ENCODE peak calls at places on chromosomes 3 and 15, in four cellular contexts. Z is CD8-positive, alpha-beta T cell; T is ELF-1; O is substantia nigra. A is an unnamed sample.

GRCh38 chr3:13782501-13782900 is 97.4 kb downstream of the WNT7A start:
- DNase-seq in Z (no peak), O (no peak), T (no peak), A (no peak)

GRCh38 chr15:68641376-68641775 is 62.6 kb downstream of the CORO2B start:
- DNase-seq in Z (no peak), O (no peak), T (no peak), A (no peak)

GRCh38 chr15:52349062-52349700 is 53.6 kb upstream of the MYO5C start:
- DNase-seq in T (no peak), Z (no peak), O (no peak), A (no peak)

GRCh38 chr3:48013288-48013980 is 2.8 kb downstream of the MAP4 start:
- DNase-seq in Z (no peak), O (no peak), T (peak; percentile 44), A (no peak)

GRCh38 chr15:64686130-64686735 is 89.2 kb downstream of the RBPMS2 start:
- DNase-seq in Z (no peak), T (peak; percentile 41), O (no peak), A (peak; percentile 87)

GRCh38 chr3:125163739-125164601 is 48.6 kb downstream of the SLC12A8 start:
- DNase-seq in Z (no peak), O (no peak), T (peak; percentile 63), A (peak; percentile 75)

GRCh38 chr3:39090922-39091321 is 16.5 kb downstream of the GORASP1 start:
- DNase-seq in Z (no peak), O (no peak), T (no peak), A (no peak)

GRCh38 chr3:118987466-118987865 is 47.2 kb downstream of the IGSF11 start:
- DNase-seq in O (peak; percentile 76), T (no peak), Z (no peak), A (no peak)

GRCh38 chr3:30273304-30274072 is 332.9 kb upstream of the TGFBR2 start:
- DNase-seq in Z (no peak), O (no peak), T (no peak), A (no peak)

GRCh38 chr3:183699238-183699947 is 1.8 kb downstream of the YEATS2 start:
- DNase-seq in O (no peak), Z (no peak), T (peak; percentile 57), A (peak; percentile 35)

GRCh38 chr3:61877359-61877770 is 316.0 kb downstream of the PTPRG start:
- DNase-seq in O (no peak), T (no peak), Z (no peak), A (peak; percentile 52)

GRCh38 chr15:75696303-75696657 is 16.4 kb downstream of the CSPG4 start:
- DNase-seq in T (no peak), O (peak; percentile 25), Z (no peak), A (no peak)

GRCh38 chr3:151002582-151002981 is 30.1 kb upstream of the CLRN1 start:
- DNase-seq in Z (no peak), T (no peak), O (no peak), A (no peak)

GRCh38 chr3:39144095-39144747 is 9.2 kb downstream of the CSRNP1 start:
- DNase-seq in Z (no peak), T (no peak), O (no peak), A (no peak)

GRCh38 chr3:26369133-26369532 is 253.4 kb upstream of the LRRC3B start:
- DNase-seq in Z (no peak), O (no peak), T (peak; percentile 11), A (peak; percentile 49)

GRCh38 chr3:127288921-127289645 is 1.2 kb upstream of the PRR20G start:
- DNase-seq in T (peak; percentile 68), Z (no peak), O (no peak), A (peak; percentile 56)

A was measured in GM23338.